ENCODE peak calls at places on chromosomes 13 and 19, in ten cellular contexts. M, U, A, Q, X, C, T, D, F and W are unnamed samples.

GRCh38 chr19:42252365-42253244 is 2.3 kb downstream of the ERF start:
- DNase-seq in D (no peak), U (no peak), A (peak), X (no peak), Q (peak), T (no peak), C (peak), M (peak), F (no peak), W (peak)

GRCh38 chr19:7970716-7971448 is 27.4 kb upstream of the TIMM44 start:
- DNase-seq in F (no peak), X (no peak), Q (peak), T (no peak), M (no peak), A (peak), D (no peak), U (no peak), C (peak), W (peak)

GRCh38 chr19:58117841-58118575 is 20.0 kb upstream of the ZSCAN18 start:
- DNase-seq in D (no peak), U (no peak), F (no peak), T (no peak), C (no peak), A (no peak), X (no peak), Q (no peak), M (no peak), W (no peak)

GRCh38 chr13:93473441-93474270 is 247.0 kb downstream of the GPC6 start:
- DNase-seq in F (no peak), T (no peak), X (no peak), M (no peak), A (no peak), D (no peak), Q (no peak), U (no peak), C (peak), W (no peak)

GRCh38 chr13:31930901-31931522 is 100.6 kb upstream of the FRY start:
- DNase-seq in X (no peak), A (no peak), F (no peak), M (no peak), T (no peak), U (no peak), C (peak), Q (no peak), D (no peak), W (no peak)

GRCh38 chr13:22758245-22758644 is 422.5 kb upstream of the SGCG start:
- DNase-seq in D (no peak), C (no peak), A (no peak), X (no peak), T (no peak), Q (no peak), F (no peak), U (no peak), M (no peak), W (no peak)

GRCh38 chr13:26914624-26915023 is 154.0 kb upstream of the GPR12 start:
- DNase-seq in A (no peak), D (no peak), F (no peak), U (no peak), T (no peak), M (no peak), Q (peak), C (peak), X (no peak), W (peak)

GRCh38 chr19:22901431-22902130 is 69.5 kb downstream of the ZNF723 start:
- DNase-seq in X (no peak), M (no peak), T (no peak), F (no peak), D (no peak), Q (no peak), C (no peak), A (no peak), U (no peak), W (no peak)

GRCh38 chr19:41457241-41457640 is 14.3 kb downstream of the ERICH4 start:
- DNase-seq in D (no peak), M (no peak), U (no peak), F (peak), A (no peak), Q (no peak), C (no peak), X (no peak), T (no peak), W (no peak)

GRCh38 chr19:16363133-16363851 is 38.7 kb downstream of the KLF2 start:
- DNase-seq in D (no peak), A (no peak), T (no peak), F (no peak), C (no peak), M (no peak), U (no peak), X (no peak), Q (no peak), W (no peak)

GRCh38 chr13:47594833-47595232 is 406.2 kb downstream of the SUCLA2 start:
- DNase-seq in X (no peak), A (peak), Q (no peak), U (no peak), T (no peak), D (no peak), M (no peak), F (no peak), C (peak), W (no peak)

GRCh38 chr19:48619692-48620565 is 623 bp downstream of the SPHK2 start:
- DNase-seq in F (no peak), U (no peak), C (no peak), D (no peak), Q (no peak), T (no peak), A (peak), M (no peak), X (no peak), W (no peak)

GRCh38 chr19:43700368-43701015 is 15.4 kb upstream of the IRGC start:
- DNase-seq in T (no peak), D (no peak), M (peak), Q (peak), F (no peak), A (peak), C (peak), U (no peak), X (peak), W (peak)

GRCh38 chr13:91017031-91017668 is 330.3 kb upstream of the MIR17HG start:
- DNase-seq in Q (peak), D (no peak), F (no peak), A (peak), M (no peak), X (peak), U (no peak), C (peak), T (no peak), W (peak)

GRCh38 chr19:51830263-51830662 is 35.3 kb downstream of the FPR3 start:
- DNase-seq in T (no peak), A (peak), F (no peak), X (no peak), U (no peak), Q (no peak), D (no peak), C (peak), M (no peak), W (no peak)

GRCh38 chr19:708154-709141 is at the start of gene PALM:
- DNase-seq in X (no peak), A (no peak), Q (no peak), T (no peak), F (no peak), D (no peak), C (no peak), M (no peak), U (no peak), W (no peak)

GRCh38 chr19:16944626-16945363 is 56.0 kb downstream of the F2RL3 start:
- DNase-seq in U (no peak), T (no peak), M (no peak), C (no peak), D (no peak), Q (peak), X (no peak), A (no peak), F (no peak), W (no peak)

GRCh38 chr19:38319421-38320258 is at the start of gene KCNK6:
- DNase-seq in M (no peak), Q (no peak), F (peak), X (no peak), C (peak), T (peak), A (no peak), U (peak), D (no peak), W (no peak)

GRCh38 chr13:35909837-35910236 is 221.3 kb downstream of the DCLK1 start:
- DNase-seq in M (no peak), Q (no peak), C (no peak), X (no peak), A (no peak), D (no peak), T (no peak), F (no peak), U (no peak), W (no peak)

GRCh38 chr19:54153731-54154326 is 5.7 kb downstream of the LENG1 start:
- DNase-seq in T (no peak), D (no peak), F (no peak), M (no peak), A (no peak), C (no peak), Q (no peak), X (no peak), U (no peak), W (no peak)

GRCh38 chr13:40479196-40479845 is 187.1 kb downstream of the FOXO1 start:
- DNase-seq in Q (peak), U (no peak), C (no peak), A (no peak), D (no peak), T (no peak), M (peak), X (no peak), F (no peak), W (no peak)

GRCh38 chr13:44713793-44714469 is 137.8 kb upstream of the TSC22D1 start:
- DNase-seq in D (peak), C (peak), U (no peak), T (no peak), F (no peak), A (peak), X (peak), M (no peak), Q (no peak), W (peak)

GRCh38 chr13:45092668-45093067 is 27.6 kb upstream of the GTF2F2 start:
- DNase-seq in Q (no peak), F (no peak), U (no peak), M (peak), C (no peak), D (no peak), A (no peak), T (no peak), X (no peak), W (peak)